ENCODE peak calls at places on chromosomes 11 and 22, in five cellular contexts. D, N, K, A and E are unnamed samples.

GRCh38 chr11:64848779-64849599 is 4.5 kb upstream of the CDC42BPG start:
- DNase-seq in A (no peak), N (peak), D (no peak), K (no peak), E (no peak)

GRCh38 chr22:48721394-48721666 is 1106.3 kb downstream of the BRD1 start:
- DNase-seq in A (no peak), N (peak), D (no peak), K (no peak), E (no peak)

GRCh38 chr22:42145175-42145574 is 14.6 kb upstream of the CYP2D6 start:
- DNase-seq in K (no peak), D (no peak), N (no peak), A (no peak), E (no peak)

GRCh38 chr11:11422291-11423128 is 69.5 kb upstream of the CSNK2A3 start:
- DNase-seq in N (no peak), K (no peak), A (no peak), D (no peak), E (no peak)

GRCh38 chr11:9600651-9601040 is 27.2 kb downstream of the WEE1 start:
- DNase-seq in A (no peak), N (no peak), K (no peak), D (no peak), E (no peak)

GRCh38 chr11:61486779-61487178 is 21.8 kb upstream of the LRRC10B start:
- DNase-seq in A (no peak), D (no peak), K (peak), N (no peak), E (no peak)

GRCh38 chr11:92296138-92296515 is 71.5 kb downstream of the FAT3 start:
- DNase-seq in A (no peak), D (no peak), N (no peak), K (no peak), E (no peak)

GRCh38 chr11:42620796-42621195 is 691.0 kb upstream of the API5 start:
- DNase-seq in A (no peak), D (no peak), N (no peak), K (no peak), E (no peak)

GRCh38 chr11:10906521-10906920 is 48.7 kb upstream of the ZBED5 start:
- DNase-seq in K (no peak), D (no peak), A (no peak), N (no peak), E (no peak)